ENCODE peak calls at places on chromosomes 5 and 9, in eight cellular contexts. R, T, I, U, A, B, L and F are unnamed samples.

GRCh38 chr5:89735108-89735507 is 674.4 kb downstream of the CETN3 start:
- DNase-seq in R (no peak), T (peak), I (no peak), U (no peak), A (no peak), B (no peak), L (no peak), F (no peak)

GRCh38 chr5:13985736-13986418 is 41.4 kb upstream of the DNAH5 start:
- DNase-seq in R (peak), T (peak), I (no peak), U (no peak), A (no peak), B (no peak), L (no peak), F (peak)

GRCh38 chr5:115840825-115841224 is 540 bp downstream of the ATG12 start:
- DNase-seq in R (no peak), T (no peak), I (no peak), U (no peak), A (no peak), B (no peak), L (no peak), F (no peak)

GRCh38 chr5:78527054-78527884 is 121.3 kb downstream of the LHFPL2 start:
- DNase-seq in R (peak), T (peak), I (no peak), U (no peak), A (peak), B (no peak), L (peak), F (no peak)

GRCh38 chr9:126108240-126108639 is 218.4 kb upstream of the MVB12B start:
- DNase-seq in R (peak), T (no peak), I (no peak), U (no peak), A (no peak), B (no peak), L (peak), F (no peak)

GRCh38 chr5:59767753-59768159 is 125.8 kb downstream of the PDE4D start:
- DNase-seq in R (no peak), T (no peak), I (no peak), U (no peak), A (no peak), B (no peak), L (no peak), F (no peak)

GRCh38 chr9:694499-695154 is 146.9 kb upstream of the DMRT1 start:
- DNase-seq in R (peak), T (peak), I (no peak), U (no peak), A (peak), B (no peak), L (no peak), F (peak)

GRCh38 chr5:77463905-77464304 is 28.2 kb downstream of the WDR41 start:
- DNase-seq in R (no peak), T (no peak), I (no peak), U (no peak), A (no peak), B (no peak), L (no peak), F (no peak)

GRCh38 chr9:32251539-32251938 is 132.9 kb upstream of the ACO1 start:
- DNase-seq in R (peak), T (peak), I (no peak), U (peak), A (peak), B (peak), L (peak), F (peak)

GRCh38 chr9:38641985-38642864 is 21.8 kb upstream of the ANKRD18A start:
- DNase-seq in R (peak), T (peak), I (no peak), U (no peak), A (no peak), B (no peak), L (peak), F (no peak)